ENCODE peak calls at places on chromosomes 11 and 22, in five cellular contexts. Y is choroid plexus epithelial cell, S is GM13977, E is NCI-H187 treated with DMSO at 0.1 percent for 48 hours, P is astrocyte of the spinal cord. K is an unnamed sample.
A peak's percentile ranks its signal among the peaks of the same experiment; 100 is the strongest.

GRCh38 chr11:114738954-114739353 is 60.6 kb downstream of the NXPE2 start:
- DNase-seq in Y (peak; percentile 75), S (peak; percentile 39), P (peak; percentile 39), E (no peak), K (peak; percentile 68)

GRCh38 chr11:4094348-4095291 is at the start of gene RRM1:
- DNase-seq in Y (peak; percentile 97), P (peak; percentile 98), E (peak; percentile 92), S (peak; percentile 92), K (peak; percentile 99)

GRCh38 chr11:92390783-92391182 is 166.2 kb downstream of the FAT3 start:
- DNase-seq in S (no peak), E (no peak), P (no peak), Y (no peak), K (no peak)

GRCh38 chr22:43088616-43088978 is 594 bp downstream of the TTLL1 start:
- DNase-seq in S (no peak), P (no peak), E (no peak), Y (no peak), K (no peak)

GRCh38 chr11:117094776-117095175 is 3.5 kb downstream of the SIK3 start:
- DNase-seq in E (no peak), S (no peak), P (peak; percentile 70), Y (peak; percentile 39), K (peak; percentile 62)

GRCh38 chr11:96054870-96055705 is 131.2 kb upstream of the MTMR2 start:
- DNase-seq in E (peak; percentile 1), S (no peak), P (peak; percentile 70), Y (peak; percentile 73), K (no peak)

GRCh38 chr11:69541001-69541285 is 59.5 kb downstream of the LINC01488 start:
- DNase-seq in E (no peak), S (no peak), P (no peak), Y (no peak), K (no peak)

GRCh38 chr11:73034777-73035176 is 107.3 kb downstream of the FCHSD2 start:
- DNase-seq in E (no peak), P (no peak), Y (no peak), S (no peak), K (no peak)

GRCh38 chr22:46905415-46905814 is 143.0 kb downstream of the TBC1D22A start:
- DNase-seq in E (no peak), S (no peak), Y (no peak), P (no peak), K (peak; percentile 37)

GRCh38 chr22:18154821-18155390 is 4.9 kb downstream of the USP18 start:
- DNase-seq in P (no peak), E (no peak), S (no peak), Y (no peak), K (no peak)

GRCh38 chr11:112806876-112807275 is 154.3 kb upstream of the NCAM1 start:
- DNase-seq in S (no peak), Y (no peak), P (no peak), E (no peak), K (no peak)

GRCh38 chr11:69912161-69912910 is 93.1 kb upstream of the FGF3 start:
- DNase-seq in Y (no peak), P (no peak), E (no peak), S (no peak), K (peak; percentile 51)